ENCODE peak calls at places on chromosomes 1 and 21, in five cellular contexts. R is K562, I is GM12878, A is H1, G is HepG2. O is an unnamed sample.

GRCh38 chr1:151839457-151840409 is at the start of gene C2CD4D:
- DNase-seq in A (peak), R (no peak), I (peak), G (peak), O (peak)

GRCh38 chr1:156021954-156022353 is 1.2 kb upstream of the SSR2 start:
- DNase-seq in A (no peak), G (no peak), I (no peak), R (no peak), O (no peak)

GRCh38 chr1:235160395-235160964 is 570 bp downstream of the RBM34 start:
- DNase-seq in A (no peak), G (peak), R (no peak), I (no peak), O (no peak)

GRCh38 chr1:91851130-91852010 is 34.6 kb downstream of the TGFBR3 start:
- DNase-seq in A (no peak), R (peak), I (no peak), G (no peak), O (no peak)

GRCh38 chr1:241250465-241250864 is 106.5 kb downstream of the RGS7 start:
- DNase-seq in I (no peak), A (no peak), G (no peak), R (no peak), O (no peak)

GRCh38 chr1:919271-919872 is 4.4 kb upstream of the SAMD11 start:
- DNase-seq in A (no peak), R (no peak), G (no peak), I (no peak), O (no peak)

GRCh38 chr1:154866257-154866994 is 3.7 kb downstream of the KCNN3 start:
- DNase-seq in A (no peak), G (no peak), R (peak), I (no peak), O (no peak)

GRCh38 chr1:79732950-79733349 is 726.4 kb upstream of the ADGRL4 start:
- DNase-seq in I (no peak), A (no peak), R (no peak), G (no peak), O (no peak)

GRCh38 chr1:200260587-200261335 is 149.1 kb downstream of the ZNF281 start:
- DNase-seq in R (no peak), I (no peak), A (no peak), G (peak), O (no peak)

GRCh38 chr1:229318056-229318455 is 24.8 kb downstream of the CCSAP start:
- DNase-seq in A (no peak), G (no peak), R (no peak), I (no peak), O (no peak)

GRCh38 chr1:112296908-112297307 is 99.1 kb upstream of the CTTNBP2NL start:
- DNase-seq in R (no peak), G (no peak), A (no peak), I (no peak), O (no peak)

GRCh38 chr1:206705744-206706297 is 21.1 kb downstream of the MAPKAPK2 start:
- DNase-seq in R (no peak), A (no peak), G (no peak), I (no peak), O (no peak)

DNA sequence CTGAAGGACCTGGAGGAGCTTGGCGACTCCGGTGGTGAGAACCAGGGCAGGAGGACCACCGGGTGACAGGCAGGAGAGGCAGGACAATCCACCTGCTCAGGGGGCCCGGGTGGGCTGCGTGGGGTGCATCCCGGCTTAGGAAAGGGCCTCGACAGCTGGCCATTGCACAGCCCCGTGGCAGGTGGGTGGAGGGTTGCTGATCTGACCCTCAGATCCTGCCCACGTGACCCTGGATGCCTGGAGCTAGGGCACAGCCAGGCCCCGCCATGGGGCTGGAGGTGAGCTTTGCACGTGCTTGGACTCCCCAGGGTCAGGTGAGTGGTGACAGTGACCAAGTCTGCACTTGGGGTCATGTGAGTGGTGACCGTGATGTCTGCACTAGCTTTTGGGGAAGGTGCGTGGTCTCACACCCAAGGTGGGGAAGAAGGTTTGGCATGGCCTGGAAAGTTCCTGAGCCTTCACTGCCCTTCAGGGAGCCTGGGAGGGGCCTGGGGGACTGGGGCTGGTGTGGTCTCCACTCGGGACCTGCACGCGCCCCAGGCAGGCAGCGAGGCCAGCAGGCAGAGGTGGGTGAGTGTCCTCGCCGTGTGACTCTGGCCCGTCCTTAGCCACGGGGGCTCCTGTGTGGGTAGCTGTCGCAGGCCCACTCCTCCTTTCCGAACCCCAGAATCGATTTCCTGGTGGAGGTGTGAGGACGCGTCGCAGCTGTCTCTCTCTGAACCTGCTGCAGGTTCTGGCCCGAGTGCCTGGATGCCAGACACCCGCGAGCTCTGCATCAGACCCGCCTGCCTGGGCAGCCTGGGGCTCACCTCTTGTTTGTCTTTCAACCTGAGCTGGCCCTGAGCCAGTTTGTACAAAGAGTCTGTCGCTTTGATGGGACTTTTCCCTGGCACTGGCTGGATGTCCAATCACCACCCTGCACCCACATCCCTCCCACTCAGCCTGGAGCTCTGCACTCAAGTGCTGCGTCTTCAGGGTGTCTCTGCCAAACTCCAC is 35.9 kb upstream of the SLC19A1 start:
- DNase-seq in R (no peak), I (no peak), A (peak), G (peak), O (peak)
- TF ChIP-seq ATF2 in R (no peak), I (no peak), A (no peak), G (no peak), O (no peak)

GRCh38 chr1:228006034-228006792 is 585 bp upstream of the WNT3A start:
- DNase-seq in G (no peak), A (peak), R (no peak), I (no peak), O (peak)
- TF ChIP-seq ATF3 in G (no peak), A (no peak), R (no peak), I (no peak), O (no peak)

GRCh38 chr1:78676347-78676982 is 26.8 kb downstream of the IFI44 start:
- DNase-seq in A (no peak), G (peak), I (no peak), R (peak), O (no peak)
- TF ChIP-seq ATF2 in A (no peak), G (no peak), I (no peak), R (no peak), O (no peak)

DNA sequence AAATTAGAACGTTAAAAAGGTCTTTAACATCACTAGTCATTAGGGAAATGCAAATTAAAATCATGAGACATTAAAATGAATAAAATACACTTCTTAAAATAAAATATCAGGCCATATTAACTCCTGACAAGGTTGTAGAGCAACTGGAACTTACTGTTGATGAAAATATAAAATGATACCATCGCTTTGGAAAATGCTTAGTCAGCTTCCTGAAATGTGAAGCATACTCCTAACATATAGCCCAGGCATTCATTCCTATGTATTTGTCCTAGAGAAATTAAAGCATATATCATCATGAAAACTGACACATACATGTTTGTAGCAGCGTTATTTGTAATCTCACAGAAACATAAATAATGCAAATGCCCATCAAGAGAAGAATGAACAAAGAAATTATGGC is 211.5 kb upstream of the CHRM3 start:
- DNase-seq in A (no peak), G (no peak), R (no peak), I (no peak), O (no peak)
- TF ChIP-seq ATF3 in A (no peak), G (no peak), R (no peak), I (no peak), O (no peak)

DNA sequence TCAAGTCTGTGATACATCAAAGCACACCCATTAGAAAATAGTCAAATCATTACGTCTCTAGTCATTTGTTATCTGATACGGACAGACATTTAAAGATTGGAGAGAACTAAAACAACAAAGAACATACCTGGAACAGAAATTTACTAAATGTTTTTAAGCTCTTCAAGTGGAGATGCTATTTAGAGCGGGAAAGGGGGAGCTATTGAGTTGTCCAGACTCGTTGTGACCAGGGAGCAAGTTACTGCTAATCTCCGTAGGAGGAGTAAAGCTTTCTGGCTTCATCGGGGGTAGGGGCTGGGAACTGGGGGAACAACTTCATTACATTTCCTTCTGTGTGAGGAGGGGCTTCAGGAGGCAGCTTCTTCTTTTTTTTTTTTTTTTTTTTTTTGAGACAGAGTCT is 129.7 kb downstream of the RNF220 start:
- DNase-seq in G (no peak), A (no peak), R (no peak), I (no peak), O (no peak)
- TF ChIP-seq ATF2 in G (no peak), A (no peak), R (no peak), I (no peak), O (no peak)

GRCh38 chr1:48687271-48688045 is 89.2 kb downstream of the BEND5 start:
- DNase-seq in A (no peak), I (no peak), R (no peak), G (no peak), O (no peak)

GRCh38 chr1:48691429-48692001 is 85.2 kb downstream of the BEND5 start:
- DNase-seq in I (no peak), A (no peak), G (no peak), R (no peak), O (no peak)

GRCh38 chr1:48686159-48686558 is 90.5 kb downstream of the BEND5 start:
- DNase-seq in R (no peak), I (no peak), G (no peak), A (no peak), O (no peak)

GRCh38 chr1:48684381-48684780 is 92.3 kb downstream of the BEND5 start:
- DNase-seq in A (no peak), R (no peak), I (no peak), G (no peak), O (no peak)

GRCh38 chr1:48688102-48688760 is 88.5 kb downstream of the BEND5 start:
- DNase-seq in G (no peak), R (no peak), I (no peak), A (no peak), O (no peak)
- TF ChIP-seq ATF3 in G (no peak), R (no peak), I (no peak), A (no peak), O (no peak)

GRCh38 chr1:153322568-153322967 is 9.8 kb upstream of the PGLYRP3 start:
- DNase-seq in R (no peak), I (no peak), A (no peak), G (no peak), O (no peak)
- TF ChIP-seq ATF2 in R (no peak), I (no peak), A (no peak), G (no peak), O (no peak)

DNA sequence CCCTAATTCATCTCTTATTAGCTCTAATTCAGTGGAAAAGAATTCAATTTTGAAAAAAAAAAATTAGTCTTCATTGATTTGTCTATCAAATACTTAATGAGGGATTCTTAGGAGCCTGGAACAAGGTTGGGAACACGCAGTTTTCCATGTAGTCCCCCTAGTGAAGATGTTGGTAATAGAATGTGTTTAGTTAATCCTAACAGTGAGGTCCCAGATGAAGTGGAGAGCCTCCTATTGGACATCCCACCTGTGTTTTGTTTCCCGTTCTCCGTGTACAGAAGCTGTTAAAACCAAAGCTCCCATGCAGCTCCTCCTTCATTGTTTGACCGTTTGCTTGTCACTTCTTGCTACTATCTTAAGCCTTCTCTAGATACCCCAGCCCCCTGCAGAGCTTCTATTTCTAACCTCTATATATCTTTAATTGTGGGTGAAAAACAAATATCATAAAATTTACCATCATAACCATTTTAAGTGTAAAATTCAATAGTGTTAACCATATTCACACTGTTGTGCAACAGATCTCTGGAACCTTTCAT is 67.5 kb downstream of the PCNX2 start:
- DNase-seq in G (no peak), R (no peak), A (no peak), I (no peak), O (no peak)
- TF ChIP-seq ATF3 in G (no peak), R (no peak), A (no peak), I (no peak), O (no peak)

GRCh38 chr1:22208265-22208972 is 65.5 kb upstream of the WNT4 start:
- DNase-seq in G (no peak), A (peak), I (no peak), R (peak), O (no peak)
- TF ChIP-seq ATF2 in G (no peak), A (no peak), I (no peak), R (no peak), O (no peak)

GRCh38 chr1:86527306-86527705 is 19.6 kb upstream of the CLCA4 start:
- DNase-seq in R (no peak), I (no peak), A (no peak), G (no peak), O (no peak)

GRCh38 chr1:86530211-86530610 is 16.7 kb upstream of the CLCA4 start:
- DNase-seq in R (no peak), G (no peak), I (no peak), A (no peak), O (no peak)
- TF ChIP-seq ATF3 in R (no peak), G (no peak), I (no peak), A (no peak), O (no peak)

O was measured in WTC11.